ENCODE peak calls at places on chromosomes 2 and 18, in four cellular contexts. E, M, D and C are unnamed samples.

GRCh38 chr18:61831071-61831470 is 61.7 kb downstream of the RNF152 start:
- DNase-seq in E (no peak), M (peak), D (no peak), C (no peak)

GRCh38 chr2:11009866-11010265 is 98.1 kb downstream of the KCNF1 start:
- DNase-seq in E (no peak), M (no peak), D (no peak), C (no peak)

GRCh38 chr2:120797421-120798289 is 62.0 kb downstream of the GLI2 start:
- DNase-seq in E (no peak), M (no peak), D (no peak), C (no peak)

GRCh38 chr2:153213022-153213421 is 265.5 kb downstream of the RPRM start:
- DNase-seq in E (no peak), M (no peak), D (no peak), C (no peak)

GRCh38 chr2:109531896-109532727 is 81.7 kb downstream of the SEPTIN10 start:
- DNase-seq in E (no peak), M (no peak), D (no peak), C (no peak)

GRCh38 chr18:74654637-74655036 is 57.0 kb downstream of the ZNF407 start:
- DNase-seq in E (no peak), M (peak), D (no peak), C (no peak)

GRCh38 chr18:67875057-67875456 is 358.5 kb upstream of the DSEL start:
- DNase-seq in E (no peak), M (no peak), D (no peak), C (no peak)

GRCh38 chr2:100192825-100193224 is 50.4 kb upstream of the AFF3 start:
- DNase-seq in E (no peak), M (no peak), D (no peak), C (no peak)

GRCh38 chr18:63236990-63237389 is 82.6 kb downstream of the BCL2 start:
- DNase-seq in E (no peak), M (no peak), D (no peak), C (no peak)

GRCh38 chr2:231926180-231926741 is at the start of gene NPPC:
- DNase-seq in E (peak), M (peak), D (peak), C (peak)

GRCh38 chr2:181364492-181365175 is 92.6 kb upstream of the ITGA4 start:
- DNase-seq in E (no peak), M (peak), D (no peak), C (no peak)

GRCh38 chr18:3035635-3036034 is 22.7 kb upstream of the LPIN2 start:
- DNase-seq in E (no peak), M (no peak), D (no peak), C (no peak)

GRCh38 chr2:240230424-240230945 is 90.0 kb upstream of the OTOS start:
- DNase-seq in E (no peak), M (no peak), D (no peak), C (no peak)

GRCh38 chr2:98912957-98913915 is 22.8 kb downstream of the CRACDL start:
- DNase-seq in E (no peak), M (no peak), D (no peak), C (no peak)

GRCh38 chr2:8515390-8515761 is 166.5 kb upstream of the ID2 start:
- DNase-seq in E (no peak), M (no peak), D (no peak), C (no peak)

GRCh38 chr2:219505585-219505984 is 6.9 kb downstream of the GMPPA start:
- DNase-seq in E (no peak), M (no peak), D (no peak), C (no peak)

GRCh38 chr2:203915256-203915655 is 21.3 kb upstream of the ICOS start:
- DNase-seq in E (no peak), M (no peak), D (no peak), C (no peak)

GRCh38 chr2:151032741-151033152 is 228.9 kb downstream of the RBM43 start:
- DNase-seq in E (no peak), M (peak), D (no peak), C (no peak)

GRCh38 chr18:67531929-67532328 is 15.4 kb upstream of the DSEL start:
- DNase-seq in E (no peak), M (no peak), D (no peak), C (no peak)

GRCh38 chr2:181892795-181893435 is 1.4 kb downstream of the ITPRID2 start:
- DNase-seq in E (no peak), M (peak), D (no peak), C (no peak)

GRCh38 chr2:74191596-74192380 is 6.6 kb upstream of the MTHFD2 start:
- DNase-seq in E (no peak), M (no peak), D (no peak), C (no peak)

GRCh38 chr2:99806758-99807157 is 316.9 kb upstream of the REV1 start:
- DNase-seq in E (no peak), M (peak), D (no peak), C (no peak)

GRCh38 chr2:39875182-39875913 is 96.3 kb upstream of the THUMPD2 start:
- DNase-seq in E (no peak), M (peak), D (no peak), C (no peak)

GRCh38 chr2:168692132-168692762 is 110.2 kb upstream of the NOSTRIN start:
- DNase-seq in E (no peak), M (no peak), D (no peak), C (no peak)